ENCODE peak calls at places on chromosomes 6 and 20, in nine cellular contexts. A, E, O, N, G, W, R, Z and X are unnamed samples.

GRCh38 chr20:63246490-63247284 is 7.6 kb downstream of the NKAIN4 start:
- DNase-seq in A (peak), E (no peak), O (no peak), N (no peak), G (no peak), W (peak), R (peak), Z (no peak), X (no peak)

GRCh38 chr6:15739867-15740266 is 77.0 kb upstream of the DTNBP1 start:
- DNase-seq in A (no peak), E (no peak), O (no peak), N (no peak), G (no peak), W (no peak), R (no peak), Z (no peak), X (no peak)

GRCh38 chr6:167898673-167899311 is 72.1 kb downstream of the AFDN start:
- DNase-seq in A (no peak), E (no peak), O (no peak), N (peak), G (no peak), W (peak), R (no peak), Z (peak), X (no peak)

GRCh38 chr6:148972481-148972880 is 225.7 kb downstream of the UST start:
- DNase-seq in A (peak), E (peak), O (no peak), N (no peak), G (peak), W (no peak), R (peak), Z (no peak), X (no peak)

GRCh38 chr6:6700871-6701270 is 112.4 kb downstream of the LY86 start:
- DNase-seq in A (no peak), E (no peak), O (no peak), N (no peak), G (no peak), W (no peak), R (no peak), Z (no peak), X (no peak)

GRCh38 chr6:145028144-145028818 is 707.0 kb downstream of the EPM2A start:
- DNase-seq in A (peak), E (no peak), O (no peak), N (peak), G (no peak), W (peak), R (peak), Z (no peak), X (no peak)

GRCh38 chr6:71043902-71044301 is 87.0 kb upstream of the B3GAT2 start:
- DNase-seq in A (no peak), E (no peak), O (no peak), N (peak), G (no peak), W (no peak), R (no peak), Z (no peak), X (no peak)

GRCh38 chr6:149273318-149273717 is 44.2 kb upstream of the TAB2 start:
- DNase-seq in A (no peak), E (no peak), O (no peak), N (no peak), G (no peak), W (no peak), R (no peak), Z (no peak), X (no peak)

GRCh38 chr6:140043762-140044378 is 669.4 kb upstream of the CITED2 start:
- DNase-seq in A (no peak), E (no peak), O (no peak), N (no peak), G (no peak), W (no peak), R (no peak), Z (no peak), X (no peak)

GRCh38 chr20:56418385-56418861 is 6.4 kb downstream of the CASS4 start:
- DNase-seq in A (no peak), E (no peak), O (no peak), N (no peak), G (no peak), W (no peak), R (no peak), Z (no peak), X (no peak)

GRCh38 chr20:63944078-63944941 is 11.9 kb downstream of the UCKL1 start:
- DNase-seq in A (no peak), E (no peak), O (no peak), N (no peak), G (no peak), W (no peak), R (no peak), Z (no peak), X (no peak)

GRCh38 chr20:41566896-41567527 is 51.2 kb downstream of the CHD6 start:
- DNase-seq in A (no peak), E (no peak), O (no peak), N (no peak), G (no peak), W (no peak), R (no peak), Z (no peak), X (no peak)

GRCh38 chr6:16669227-16669626 is 92.0 kb downstream of the ATXN1 start:
- DNase-seq in A (peak), E (peak), O (peak), N (peak), G (no peak), W (no peak), R (no peak), Z (no peak), X (no peak)

GRCh38 chr6:33171889-33172203 is 20.4 kb downstream of the COL11A2 start:
- DNase-seq in A (no peak), E (no peak), O (no peak), N (no peak), G (no peak), W (no peak), R (no peak), Z (no peak), X (no peak)

GRCh38 chr20:34075647-34076046 is 36.4 kb downstream of the EIF2S2 start:
- DNase-seq in A (no peak), E (no peak), O (no peak), N (no peak), G (no peak), W (no peak), R (no peak), Z (no peak), X (no peak)

GRCh38 chr6:105994522-105995402 is 91.4 kb upstream of the PRDM1 start:
- DNase-seq in A (no peak), E (peak), O (no peak), N (peak), G (peak), W (no peak), R (peak), Z (no peak), X (peak)

GRCh38 chr6:53487080-53487479 is 57.8 kb downstream of the GCLC start:
- DNase-seq in A (no peak), E (no peak), O (no peak), N (no peak), G (no peak), W (no peak), R (no peak), Z (no peak), X (no peak)